ENCODE peak calls at places on chromosomes 12 and 14, in eight cellular contexts. A, C, O, P, L, T, H and R are unnamed samples.

GRCh38 chr12:94336201-94336915 is 123.3 kb downstream of the CEP83 start:
- DNase-seq in A (no peak), C (no peak), O (no peak), P (no peak), L (no peak), T (no peak), H (no peak), R (no peak)

GRCh38 chr14:78946949-78947348 is 776.8 kb downstream of the NRXN3 start:
- DNase-seq in A (no peak), C (no peak), O (no peak), P (no peak), L (no peak), T (no peak), H (no peak), R (no peak)

GRCh38 chr14:61705017-61705416 is 9.7 kb downstream of the HIF1A start:
- DNase-seq in A (no peak), C (no peak), O (no peak), P (no peak), L (no peak), T (no peak), H (no peak), R (no peak)

GRCh38 chr12:2451025-2451424 is 343.7 kb upstream of the FKBP4 start:
- DNase-seq in A (no peak), C (no peak), O (no peak), P (no peak), L (no peak), T (no peak), H (peak), R (no peak)

GRCh38 chr12:6053541-6053940 is 70.9 kb downstream of the VWF start:
- DNase-seq in A (no peak), C (no peak), O (no peak), P (no peak), L (no peak), T (no peak), H (peak), R (no peak)

GRCh38 chr12:104219361-104219892 is 3.8 kb downstream of the TXNRD1 start:
- DNase-seq in A (peak), C (no peak), O (no peak), P (no peak), L (no peak), T (peak), H (peak), R (no peak)

GRCh38 chr14:67544590-67544989 is 11.5 kb downstream of the PLEKHH1 start:
- DNase-seq in A (no peak), C (no peak), O (no peak), P (no peak), L (no peak), T (no peak), H (no peak), R (no peak)

GRCh38 chr14:20400965-20401593 is 12.2 kb downstream of the TEP1 start:
- DNase-seq in A (no peak), C (no peak), O (no peak), P (no peak), L (no peak), T (peak), H (peak), R (no peak)

GRCh38 chr14:90632451-90632850 is 183.8 kb downstream of the TTC7B start:
- DNase-seq in A (no peak), C (no peak), O (no peak), P (no peak), L (no peak), T (no peak), H (peak), R (no peak)

GRCh38 chr14:71463807-71464206 is 468.4 kb upstream of the RGS6 start:
- DNase-seq in A (no peak), C (no peak), O (no peak), P (no peak), L (no peak), T (no peak), H (no peak), R (no peak)

GRCh38 chr12:121057794-121058193 is 18.7 kb upstream of the OASL start:
- DNase-seq in A (no peak), C (no peak), O (no peak), P (no peak), L (no peak), T (no peak), H (no peak), R (no peak)

GRCh38 chr14:96482986-96483385 is 19.2 kb upstream of the PAPOLA start:
- DNase-seq in A (no peak), C (no peak), O (no peak), P (no peak), L (no peak), T (no peak), H (no peak), R (no peak)

GRCh38 chr12:21656931-21657335 is 709 bp downstream of the LDHB start:
- DNase-seq in A (no peak), C (no peak), O (peak), P (no peak), L (no peak), T (no peak), H (peak), R (peak)

GRCh38 chr12:75528272-75528671 is 16.9 kb upstream of the KRR1 start:
- DNase-seq in A (no peak), C (no peak), O (no peak), P (no peak), L (no peak), T (no peak), H (no peak), R (no peak)

GRCh38 chr14:106530423-106531107 is 1004.2 kb downstream of the TMEM121 start:
- DNase-seq in A (no peak), C (no peak), O (no peak), P (no peak), L (no peak), T (no peak), H (no peak), R (no peak)

GRCh38 chr14:102362084-102362483 is 606 bp downstream of the CINP start:
- DNase-seq in A (peak), C (no peak), O (no peak), P (no peak), L (no peak), T (no peak), H (peak), R (no peak)

DNA sequence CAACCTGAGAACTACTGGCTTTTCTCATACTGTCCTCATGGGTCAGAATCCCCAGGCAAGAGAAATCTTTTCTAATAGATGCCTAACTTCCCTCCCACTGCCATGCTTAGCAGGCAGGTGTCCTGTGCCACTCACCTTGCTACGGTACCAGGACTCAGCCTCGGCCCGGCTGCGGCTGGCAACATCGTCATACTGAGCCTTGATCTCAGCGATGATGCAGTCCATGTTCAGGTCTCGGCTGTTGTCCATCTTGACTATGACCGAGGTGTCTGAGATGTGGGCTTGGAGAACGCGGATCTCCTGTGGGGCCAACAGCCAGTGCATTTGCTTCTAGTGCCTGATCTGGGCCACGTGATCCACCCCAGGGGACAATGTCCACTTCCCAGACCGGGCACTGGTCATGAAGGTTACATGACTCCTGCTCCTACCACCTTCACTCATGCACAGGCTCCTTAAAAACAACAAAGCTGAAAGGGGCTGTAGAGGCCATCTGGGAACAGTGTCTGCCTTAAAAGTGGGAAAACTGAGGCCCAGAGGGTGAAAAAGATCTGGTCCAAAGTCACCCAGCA is 4.1 kb downstream of the KRT85 start:
- DNase-seq in A (no peak), C (no peak), O (no peak), P (no peak), L (no peak), T (no peak), H (no peak), R (no peak)
- TF ChIP-seq CTCF in A (no peak), C (no peak), O (no peak), P (no peak), L (no peak), T (no peak), H (no peak), R (no peak)

DNA sequence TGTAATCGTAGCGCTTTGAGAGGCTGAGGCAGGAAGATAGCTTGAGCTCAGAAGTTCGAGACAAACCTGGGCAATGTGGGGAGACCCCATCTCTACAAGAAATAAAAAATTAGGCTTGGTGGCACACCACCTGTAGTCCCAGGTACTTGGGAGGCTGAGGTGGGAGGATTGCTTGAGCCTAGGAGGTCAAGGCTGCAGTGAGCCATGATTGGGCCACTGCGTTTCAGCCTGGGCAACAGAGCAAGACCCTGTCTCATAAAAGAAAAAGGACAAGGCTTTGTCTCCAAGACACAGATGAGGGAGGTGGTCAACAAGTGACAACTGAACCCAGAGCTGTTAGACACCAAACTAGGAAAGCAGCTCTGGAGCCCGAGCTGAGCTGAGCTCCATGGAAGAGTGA is 14.5 kb upstream of the TAMALIN start:
- DNase-seq in A (no peak), C (no peak), O (no peak), P (no peak), L (no peak), T (no peak), H (no peak), R (no peak)
- TF ChIP-seq CTCF in A (no peak), C (no peak), O (no peak), P (no peak), L (no peak), T (no peak), H (no peak), R (no peak)

GRCh38 chr12:87953257-87953860 is 75.8 kb downstream of the C12orf50 start:
- DNase-seq in A (no peak), C (no peak), O (peak), P (no peak), L (no peak), T (no peak), H (peak), R (peak)
- TF ChIP-seq CTCF in A (peak), C (peak), O (peak), P (no peak), L (no peak), T (peak), H (peak), R (peak)

GRCh38 chr12:27119797-27120196 is 37.4 kb upstream of the C12orf71 start:
- DNase-seq in A (no peak), C (no peak), O (no peak), P (no peak), L (peak), T (no peak), H (no peak), R (no peak)

DNA sequence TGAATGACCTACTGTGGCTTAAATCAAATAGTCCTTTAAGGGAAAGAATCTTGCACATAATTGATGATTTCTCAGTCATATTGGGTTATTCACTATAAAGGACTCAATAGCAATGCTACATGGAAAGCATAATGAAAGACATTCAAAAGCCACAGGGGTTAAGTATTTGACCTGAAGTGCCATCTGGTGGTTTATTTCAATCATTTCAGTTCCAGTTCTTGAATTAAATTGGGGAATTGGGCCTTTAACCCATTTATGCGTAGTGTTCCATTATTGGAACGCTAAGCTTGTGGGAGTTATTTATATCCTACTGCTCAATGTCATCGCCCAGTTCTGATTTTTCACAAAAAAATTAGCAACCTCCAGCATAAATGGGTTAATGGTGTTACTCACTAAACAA is 41.3 kb upstream of the C12orf71 start:
- DNase-seq in A (no peak), C (no peak), O (no peak), P (no peak), L (no peak), T (no peak), H (no peak), R (no peak)
- TF ChIP-seq CTCF in A (no peak), C (peak), O (no peak), P (peak), L (no peak), T (peak), H (no peak), R (peak)

DNA sequence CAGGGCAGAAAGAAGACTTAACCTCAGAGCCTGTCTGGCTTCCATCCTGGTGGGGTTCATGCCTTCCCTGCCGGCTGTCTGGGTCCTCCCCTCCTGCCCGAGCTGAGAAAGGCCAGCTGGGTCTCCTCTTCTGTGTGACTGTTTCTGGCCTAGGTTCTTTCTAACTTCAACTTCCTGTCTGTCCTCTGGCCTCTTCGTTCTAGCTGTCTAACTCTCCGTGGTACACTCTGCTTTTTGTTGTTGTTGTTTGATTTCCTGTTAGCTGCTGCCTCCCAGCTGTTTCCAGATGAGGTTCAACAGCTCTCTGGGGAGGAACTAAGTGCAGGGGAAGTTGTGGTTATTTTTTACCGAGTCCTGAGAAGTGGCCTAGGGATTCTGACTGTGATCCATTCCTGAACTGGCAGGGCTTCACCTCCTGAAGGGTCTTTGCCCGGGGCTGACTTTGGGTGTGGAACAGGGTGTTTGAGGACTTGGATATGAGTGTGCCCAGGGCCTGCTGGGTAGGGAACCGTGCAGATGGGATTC is 3.2 kb downstream of the MLXIP start:
- DNase-seq in A (no peak), C (no peak), O (no peak), P (no peak), L (no peak), T (no peak), H (no peak), R (no peak)
- TF ChIP-seq CTCF in A (no peak), C (no peak), O (no peak), P (no peak), L (no peak), T (no peak), H (no peak), R (no peak)

DNA sequence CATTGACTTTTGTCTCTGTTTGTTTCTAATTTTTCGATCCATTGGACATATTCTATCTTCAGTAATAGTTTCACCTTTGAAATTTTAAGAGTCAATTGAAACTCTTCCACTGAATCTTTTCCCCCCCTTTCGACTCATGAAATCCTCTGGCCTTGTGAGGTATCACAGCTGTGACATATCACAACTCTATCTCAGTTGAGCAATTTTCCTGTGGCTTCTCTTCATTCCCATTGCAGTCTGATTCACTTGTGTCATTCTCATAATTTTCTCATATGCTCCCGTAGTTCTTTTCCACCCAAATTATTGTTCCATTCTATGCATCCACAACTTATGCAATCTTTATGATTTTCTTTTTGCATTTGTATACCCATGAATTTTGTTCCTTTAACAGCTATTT is 261.6 kb downstream of the DACT1 start:
- DNase-seq in A (peak), C (no peak), O (no peak), P (no peak), L (no peak), T (peak), H (peak), R (no peak)
- TF ChIP-seq CTCF in A (no peak), C (no peak), O (no peak), P (no peak), L (no peak), T (no peak), H (no peak), R (no peak)

GRCh38 chr14:72545411-72546311 is 348.2 kb downstream of the DPF3 start:
- DNase-seq in A (no peak), C (no peak), O (no peak), P (no peak), L (no peak), T (peak), H (peak), R (no peak)
- TF ChIP-seq CTCF in A (no peak), C (no peak), O (no peak), P (no peak), L (no peak), T (no peak), H (no peak), R (no peak)

DNA sequence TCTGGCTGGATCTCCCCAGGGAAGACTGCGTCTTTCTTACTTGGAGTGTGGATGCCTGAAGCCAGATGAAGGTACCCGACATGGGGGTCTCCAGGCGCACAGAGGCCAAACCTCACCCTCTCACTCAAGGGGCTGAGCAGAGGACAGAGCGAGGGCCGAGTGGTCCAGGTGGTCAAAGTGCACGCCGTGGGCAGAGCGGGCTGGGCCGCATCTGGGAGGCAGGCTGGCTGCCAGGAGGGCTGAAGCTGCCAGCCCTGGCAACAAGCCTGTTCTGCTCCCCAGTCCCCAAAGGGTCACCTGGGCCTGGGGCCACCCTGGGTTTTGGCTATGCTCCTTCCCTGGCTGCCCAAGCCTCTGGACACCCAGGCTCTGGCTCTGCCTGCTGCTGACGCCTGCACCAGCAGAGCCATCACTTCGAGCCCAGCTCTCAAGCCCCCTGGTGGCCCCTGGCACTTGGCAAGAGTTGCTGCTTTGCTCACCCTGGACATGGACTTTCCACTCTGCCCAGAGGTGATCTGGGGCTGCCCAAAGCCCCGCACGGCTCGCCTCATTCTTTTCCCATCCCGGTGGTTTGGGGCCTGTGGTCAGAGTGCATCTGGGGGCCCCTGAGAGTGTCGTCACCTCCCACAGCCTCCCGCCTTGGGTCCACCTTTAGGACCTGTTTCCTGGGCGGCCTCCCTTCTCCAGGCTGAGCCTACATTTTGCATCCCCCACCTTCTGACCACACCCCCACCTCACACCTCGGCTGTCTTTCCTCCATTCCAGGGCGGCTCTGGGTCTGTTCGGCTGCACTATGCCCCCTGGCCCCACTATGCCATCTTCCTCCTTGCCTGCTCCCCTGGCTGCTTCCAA is 2.8 kb downstream of the ADSS1 start:
- DNase-seq in A (no peak), C (no peak), O (peak), P (no peak), L (no peak), T (no peak), H (no peak), R (no peak)
- TF ChIP-seq CTCF in A (no peak), C (peak), O (no peak), P (no peak), L (peak), T (no peak), H (no peak), R (peak)

DNA sequence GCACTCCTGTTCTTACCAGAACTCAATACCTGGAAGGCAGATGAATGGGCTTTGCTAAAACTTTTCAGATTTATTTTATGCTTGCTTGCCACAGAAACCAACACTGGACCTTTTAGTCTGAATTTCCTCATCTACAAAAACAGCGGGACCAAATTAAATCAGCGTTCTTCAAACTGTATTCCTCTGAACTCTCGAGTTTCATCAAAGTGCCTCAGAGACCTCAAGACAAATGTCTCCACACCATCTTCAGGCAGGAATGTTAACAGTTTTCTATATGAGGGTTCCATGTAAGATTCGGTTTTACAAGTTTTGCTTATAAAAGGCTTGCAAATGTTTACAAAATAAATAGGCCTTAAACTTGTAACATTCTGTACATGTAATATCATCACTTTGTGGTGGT is 74.6 kb downstream of the MED13L start:
- DNase-seq in A (no peak), C (no peak), O (no peak), P (no peak), L (no peak), T (no peak), H (peak), R (no peak)
- TF ChIP-seq CTCF in A (peak), C (no peak), O (no peak), P (no peak), L (no peak), T (no peak), H (no peak), R (peak)